ENCODE peak calls at places on chromosomes 1 and 21, in seven cellular contexts. G is activated naive CD4-positive, alpha-beta T cell treated with anti-CD3 and anti-CD28 coated beads, Interleukin-2, amount 50 U/mL, for 16 hours; M is A172; L is ELF-1; B is stimulated activated CD4-positive, alpha-beta T cell treated with anti-CD3 and anti-CD28 coated beads, Interleukin-2, amount 100 ng/mL, for 24 hours; K is right atrium auricular region; A is WTC11. D is an unnamed sample.

GRCh38 chr1:200154069-200154767 is 126.7 kb downstream of the NR5A2 start:
- DNase-seq in G (peak; percentile 37), M (peak; percentile 40), L (peak; percentile 11), B (peak; percentile 56), K (no peak), A (no peak), D (no peak)

GRCh38 chr21:26405735-26406361 is 167.2 kb downstream of the CYYR1 start:
- DNase-seq in G (no peak), M (peak; percentile 93), L (peak; percentile 62), B (no peak), K (no peak), A (no peak), D (no peak)

GRCh38 chr1:201360901-201361651 is 16.4 kb downstream of the TNNT2 start:
- DNase-seq in G (no peak), M (no peak), L (no peak), B (no peak), K (no peak), A (no peak), D (no peak)

GRCh38 chr1:91569411-91570104 is 68.9 kb downstream of the CDC7 start:
- DNase-seq in G (no peak), M (peak; percentile 82), L (no peak), B (no peak), K (peak; percentile 97), A (no peak), D (peak; percentile 94)

GRCh38 chr1:224205438-224205840 is 22.4 kb downstream of the DEGS1 start:
- DNase-seq in G (peak; percentile 34), M (peak; percentile 56), L (no peak), B (peak; percentile 29), K (no peak), A (no peak), D (no peak)

GRCh38 chr1:192627901-192628300 is 8.0 kb upstream of the RGS13 start:
- DNase-seq in G (no peak), M (no peak), L (no peak), B (no peak), K (no peak), A (no peak), D (no peak)

GRCh38 chr1:157439318-157439954 is 112.9 kb downstream of the FCRL5 start:
- DNase-seq in G (no peak), M (no peak), L (no peak), B (no peak), K (no peak), A (no peak), D (no peak)

GRCh38 chr1:48082271-48082925 is 85.2 kb upstream of the TRABD2B start:
- DNase-seq in G (no peak), M (peak; percentile 55), L (no peak), B (no peak), K (no peak), A (no peak), D (no peak)

GRCh38 chr1:184624626-184625025 is 130.0 kb downstream of the EDEM3 start:
- DNase-seq in G (no peak), M (peak; percentile 21), L (no peak), B (no peak), K (peak; percentile 53), A (no peak), D (no peak)

GRCh38 chr1:8847990-8848389 is 30.5 kb downstream of the ENO1 start:
- DNase-seq in G (no peak), M (no peak), L (no peak), B (no peak), K (no peak), A (no peak), D (no peak)

GRCh38 chr1:40743860-40744259 is 39.7 kb upstream of the KCNQ4 start:
- DNase-seq in G (no peak), M (no peak), L (no peak), B (no peak), K (no peak), A (peak; percentile 15), D (no peak)

GRCh38 chr1:1927751-1928150 is 8.7 kb upstream of the TMEM52 start:
- DNase-seq in G (no peak), M (no peak), L (no peak), B (no peak), K (no peak), A (no peak), D (no peak)

GRCh38 chr1:54854376-54855020 is 32.5 kb downstream of the DHCR24 start:
- DNase-seq in G (no peak), M (no peak), L (no peak), B (no peak), K (no peak), A (no peak), D (no peak)

GRCh38 chr1:108851567-108851966 is 5.3 kb downstream of the AKNAD1 start:
- DNase-seq in G (no peak), M (no peak), L (no peak), B (no peak), K (no peak), A (no peak), D (no peak)

GRCh38 chr1:92958203-92958970 is 2.9 kb downstream of the DIPK1A start:
- DNase-seq in G (no peak), M (no peak), L (no peak), B (no peak), K (no peak), A (no peak), D (no peak)

GRCh38 chr1:89552481-89553194 is 28.0 kb downstream of the LRRC8B start:
- DNase-seq in G (no peak), M (no peak), L (no peak), B (no peak), K (no peak), A (no peak), D (no peak)

D was measured in esophagus muscularis mucosa.